ENCODE peak calls at places on chromosome 1, in six cellular contexts. H is transverse colon, N is fibroblast of lung, F is fibroblast of mammary gland, E is epithelial cell of esophagus, P is lower leg skin. J is an unnamed sample.

GRCh38 chr1:198234511-198235251 is 77.9 kb downstream of the NEK7 start:
- DNase-seq in H (no peak), N (peak), F (peak), E (peak), P (no peak), J (peak)

GRCh38 chr1:205972491-205973168 is 29.4 kb upstream of the SLC26A9 start:
- DNase-seq in H (no peak), N (peak), F (no peak), E (no peak), P (no peak), J (no peak)

GRCh38 chr1:226651732-226652105 is 87.4 kb downstream of the ITPKB start:
- DNase-seq in H (no peak), N (no peak), F (no peak), E (no peak), P (no peak), J (no peak)

GRCh38 chr1:243924588-243925349 is 74.7 kb upstream of the AKT3 start:
- DNase-seq in H (no peak), N (peak), F (peak), E (peak), P (peak), J (peak)

GRCh38 chr1:40704817-40705733 is 13.6 kb downstream of the NFYC start:
- DNase-seq in H (no peak), N (no peak), F (no peak), E (no peak), P (no peak), J (no peak)

GRCh38 chr1:145964328-145965118 is at the start of the genes ANKRD34A and POLR3GL:
- DNase-seq in H (peak), N (peak), F (peak), E (peak), P (peak), J (peak)

GRCh38 chr1:58749646-58750045 is 34.2 kb downstream of the JUN start:
- DNase-seq in H (no peak), N (no peak), F (no peak), E (no peak), P (no peak), J (no peak)

GRCh38 chr1:230274254-230274653 is 151.9 kb downstream of the PGBD5 start:
- DNase-seq in H (no peak), N (no peak), F (no peak), E (no peak), P (peak), J (no peak)

GRCh38 chr1:213439703-213440102 is 388.7 kb downstream of the RPS6KC1 start:
- DNase-seq in H (no peak), N (no peak), F (no peak), E (no peak), P (no peak), J (no peak)

GRCh38 chr1:60458111-60458510 is 384.5 kb upstream of the C1orf87 start:
- DNase-seq in H (no peak), N (no peak), F (peak), E (no peak), P (no peak), J (no peak)

GRCh38 chr1:17523487-17524029 is 15.9 kb upstream of the ARHGEF10L start:
- DNase-seq in H (no peak), N (no peak), F (no peak), E (no peak), P (no peak), J (no peak)

GRCh38 chr1:184272178-184272866 is 114.5 kb upstream of the C1orf21 start:
- DNase-seq in H (no peak), N (peak), F (no peak), E (no peak), P (no peak), J (peak)

GRCh38 chr1:201119206-201119814 is 7.1 kb upstream of the CACNA1S start:
- DNase-seq in H (peak), N (peak), F (peak), E (peak), P (no peak), J (peak)

GRCh38 chr1:155223017-155223416 is 14.5 kb downstream of the MTX1 start:
- DNase-seq in H (no peak), N (no peak), F (no peak), E (no peak), P (no peak), J (no peak)

GRCh38 chr1:208834346-208835081 is 590.3 kb upstream of the PLXNA2 start:
- DNase-seq in H (no peak), N (peak), F (no peak), E (peak), P (no peak), J (peak)

GRCh38 chr1:12034381-12034801 is 15.1 kb downstream of the MIIP start:
- DNase-seq in H (no peak), N (peak), F (peak), E (no peak), P (no peak), J (peak)

GRCh38 chr1:98119793-98120192 is 199.0 kb upstream of the DPYD start:
- DNase-seq in H (no peak), N (peak), F (peak), E (peak), P (no peak), J (peak)

GRCh38 chr1:5978452-5978851 is 13.8 kb downstream of the NPHP4 start:
- DNase-seq in H (no peak), N (peak), F (no peak), E (no peak), P (no peak), J (no peak)

GRCh38 chr1:23478896-23479790 is 4.8 kb downstream of the ASAP3 start:
- DNase-seq in H (peak), N (peak), F (peak), E (no peak), P (peak), J (peak)

GRCh38 chr1:202275061-202275770 is 66.5 kb downstream of the UBE2T start:
- DNase-seq in H (no peak), N (no peak), F (no peak), E (no peak), P (peak), J (no peak)

GRCh38 chr1:161122967-161123366 is 5.1 kb downstream of the NIT1 start:
- DNase-seq in H (no peak), N (no peak), F (no peak), E (no peak), P (no peak), J (no peak)

GRCh38 chr1:221263831-221264767 is 384.9 kb downstream of the HLX start:
- DNase-seq in H (peak), N (peak), F (peak), E (peak), P (no peak), J (peak)

GRCh38 chr1:116881879-116882520 is 27.7 kb upstream of the PTGFRN start:
- DNase-seq in H (peak), N (peak), F (peak), E (peak), P (no peak), J (peak)
- TF ChIP-seq CTCF in H (peak), N (no peak), F (peak), E (peak), P (no peak), J (peak)

GRCh38 chr1:224620105-224620504 is 4.0 kb downstream of the CNIH3 start:
- DNase-seq in H (no peak), N (no peak), F (no peak), E (no peak), P (no peak), J (no peak)

GRCh38 chr1:224617410-224618361 is 1.6 kb downstream of the CNIH3 start:
- DNase-seq in H (no peak), N (peak), F (no peak), E (no peak), P (no peak), J (no peak)

GRCh38 chr1:224615861-224616760 is at the start of gene CNIH3:
- DNase-seq in H (no peak), N (peak), F (peak), E (peak), P (peak), J (peak)

GRCh38 chr1:224619209-224619608 is 3.1 kb downstream of the CNIH3 start:
- DNase-seq in H (no peak), N (no peak), F (no peak), E (no peak), P (no peak), J (no peak)

GRCh38 chr1:224616761-224617409 is 768 bp downstream of the CNIH3 start:
- DNase-seq in H (no peak), N (no peak), F (peak), E (no peak), P (no peak), J (no peak)
- H3K4me3 ChIP-seq in H (peak), N (peak), F (peak), E (peak), P (no peak), J (peak)

GRCh38 chr1:168759077-168759476 is 30.1 kb upstream of the DPT start:
- DNase-seq in H (no peak), N (no peak), F (no peak), E (no peak), P (no peak), J (no peak)

GRCh38 chr1:168760781-168761180 is 31.8 kb upstream of the DPT start:
- DNase-seq in H (no peak), N (no peak), F (no peak), E (no peak), P (no peak), J (no peak)

GRCh38 chr1:168755800-168756418 is 26.9 kb upstream of the DPT start:
- DNase-seq in H (no peak), N (no peak), F (no peak), E (no peak), P (no peak), J (no peak)

GRCh38 chr1:168760241-168760640 is 31.2 kb upstream of the DPT start:
- DNase-seq in H (no peak), N (no peak), F (no peak), E (no peak), P (no peak), J (no peak)

GRCh38 chr1:168758503-168758902 is 29.5 kb upstream of the DPT start:
- DNase-seq in H (no peak), N (no peak), F (no peak), E (no peak), P (no peak), J (no peak)
- TF ChIP-seq CTCF in H (no peak), N (no peak), F (no peak), E (no peak), P (no peak), J (no peak)

GRCh38 chr1:236060286-236060685 is 4.6 kb downstream of the NID1 start:
- DNase-seq in H (no peak), N (no peak), F (no peak), E (no peak), P (no peak), J (no peak)

GRCh38 chr1:236059011-236059410 is 5.9 kb downstream of the NID1 start:
- DNase-seq in H (no peak), N (no peak), F (no peak), E (no peak), P (no peak), J (no peak)

GRCh38 chr1:236057546-236057945 is 7.3 kb downstream of the NID1 start:
- DNase-seq in H (no peak), N (no peak), F (no peak), E (no peak), P (no peak), J (no peak)

GRCh38 chr1:236063551-236063918 is 1.4 kb downstream of the NID1 start:
- DNase-seq in H (no peak), N (no peak), F (no peak), E (no peak), P (no peak), J (peak)

DNA sequence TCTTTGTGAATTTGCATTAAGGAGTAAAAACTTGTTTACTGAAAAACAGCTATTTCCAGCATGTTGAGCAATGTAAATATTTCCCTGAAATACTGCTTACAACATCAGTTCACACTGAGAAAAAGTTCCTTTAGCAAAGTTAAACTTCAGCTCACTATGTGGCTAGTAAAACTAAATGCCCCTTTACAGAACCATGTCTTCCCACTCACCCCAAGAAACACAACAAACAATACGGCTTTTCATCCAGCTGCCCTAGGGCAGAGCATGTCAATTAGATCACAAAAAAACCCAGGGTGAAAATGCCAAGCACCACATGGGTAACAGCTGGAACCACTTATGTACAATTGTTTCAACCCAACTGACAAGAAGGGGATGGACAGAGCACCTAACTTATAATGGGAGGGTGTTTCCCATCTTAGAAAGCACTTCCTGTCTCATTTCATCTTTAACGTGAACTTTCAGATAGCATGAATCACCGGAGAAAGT is 6.7 kb downstream of the NID1 start:
- DNase-seq in H (no peak), N (peak), F (peak), E (no peak), P (no peak), J (peak)
- H3K4me3 ChIP-seq in H (no peak), N (peak), F (no peak), E (no peak), P (no peak), J (no peak)

GRCh38 chr1:1226566-1227362 is 5.0 kb downstream of the SDF4 start:
- DNase-seq in H (no peak), N (no peak), F (no peak), E (no peak), P (no peak), J (no peak)

GRCh38 chr1:1228187-1228586 is 3.6 kb downstream of the SDF4 start:
- DNase-seq in H (no peak), N (no peak), F (no peak), E (no peak), P (no peak), J (no peak)

GRCh38 chr1:1228596-1229321 is 3.0 kb downstream of the SDF4 start:
- DNase-seq in H (peak), N (no peak), F (no peak), E (no peak), P (no peak), J (no peak)

GRCh38 chr1:1225913-1226312 is 5.9 kb downstream of the SDF4 start:
- DNase-seq in H (no peak), N (no peak), F (no peak), E (no peak), P (no peak), J (no peak)

GRCh38 chr1:1227386-1227785 is 4.4 kb downstream of the SDF4 start:
- DNase-seq in H (no peak), N (no peak), F (no peak), E (no peak), P (no peak), J (no peak)
- TF ChIP-seq CTCF in H (no peak), N (no peak), F (no peak), E (no peak), P (no peak), J (no peak)

J was measured in astrocyte of the spinal cord.